ENCODE peak calls at places on chromosomes 12 and 14, in six cellular contexts. One of them, this sample, is unnamed.

GRCh38 chr12:3924761-3925160 is 51.6 kb upstream of the PARP11 start:
- DNase-seq in ascending aorta: no peak
- DNase-seq in Calu3: no peak
- DNase-seq in fibroblast of mammary gland: no peak
- DNase-seq in nephron progenitor cell: no peak
- DNase-seq in DND-41: no peak
- DNase-seq in this sample: no peak

GRCh38 chr14:83217492-83217891 is 1683.8 kb upstream of the SEL1L start:
- DNase-seq in DND-41: no peak
- DNase-seq in fibroblast of mammary gland: peak; percentile 64
- DNase-seq in ascending aorta: no peak
- DNase-seq in Calu3: no peak
- DNase-seq in nephron progenitor cell: no peak
- DNase-seq in this sample: no peak

GRCh38 chr12:91105807-91106206 is 5.5 kb downstream of the LUM start:
- DNase-seq in Calu3: no peak
- DNase-seq in nephron progenitor cell: no peak
- DNase-seq in fibroblast of mammary gland: peak; percentile 33
- DNase-seq in DND-41: no peak
- DNase-seq in ascending aorta: no peak
- DNase-seq in this sample: no peak

GRCh38 chr14:88478931-88479330 is 75.9 kb downstream of the PTPN21 start:
- DNase-seq in fibroblast of mammary gland: no peak
- DNase-seq in ascending aorta: no peak
- DNase-seq in nephron progenitor cell: no peak
- DNase-seq in DND-41: no peak
- DNase-seq in Calu3: no peak
- DNase-seq in this sample: no peak

GRCh38 chr12:124734224-124734788 is 129.4 kb downstream of the SCARB1 start:
- DNase-seq in Calu3: no peak
- DNase-seq in ascending aorta: no peak
- DNase-seq in fibroblast of mammary gland: no peak
- DNase-seq in DND-41: no peak
- DNase-seq in nephron progenitor cell: peak; percentile 70
- DNase-seq in this sample: no peak

GRCh38 chr12:120640840-120641833 is 711 bp downstream of the CABP1 start:
- DNase-seq in nephron progenitor cell: peak; percentile 81
- DNase-seq in Calu3: peak; percentile 76
- DNase-seq in DND-41: peak; percentile 32
- DNase-seq in ascending aorta: no peak
- DNase-seq in fibroblast of mammary gland: peak; percentile 40
- DNase-seq in this sample: peak; percentile 69

GRCh38 chr14:60093088-60093487 is 1.4 kb downstream of the PCNX4 start:
- DNase-seq in Calu3: no peak
- DNase-seq in ascending aorta: no peak
- DNase-seq in nephron progenitor cell: no peak
- DNase-seq in fibroblast of mammary gland: peak; percentile 38
- DNase-seq in DND-41: no peak
- DNase-seq in this sample: no peak

GRCh38 chr12:54991161-54991991 is 6.8 kb upstream of the TESPA1 start:
- DNase-seq in ascending aorta: no peak
- DNase-seq in DND-41: peak; percentile 66
- DNase-seq in Calu3: no peak
- DNase-seq in nephron progenitor cell: no peak
- DNase-seq in fibroblast of mammary gland: no peak
- DNase-seq in this sample: peak; percentile 58

GRCh38 chr12:130029151-130029550 is 125.3 kb upstream of the TMEM132D start:
- DNase-seq in ascending aorta: no peak
- DNase-seq in nephron progenitor cell: no peak
- DNase-seq in DND-41: no peak
- DNase-seq in Calu3: no peak
- DNase-seq in fibroblast of mammary gland: no peak
- DNase-seq in this sample: no peak

GRCh38 chr12:130027798-130028197 is 124.0 kb upstream of the TMEM132D start:
- DNase-seq in nephron progenitor cell: no peak
- DNase-seq in DND-41: no peak
- DNase-seq in ascending aorta: no peak
- DNase-seq in Calu3: no peak
- DNase-seq in fibroblast of mammary gland: no peak
- DNase-seq in this sample: no peak

GRCh38 chr12:130031041-130031440 is 127.2 kb upstream of the TMEM132D start:
- DNase-seq in DND-41: no peak
- DNase-seq in nephron progenitor cell: no peak
- DNase-seq in Calu3: no peak
- DNase-seq in ascending aorta: no peak
- DNase-seq in fibroblast of mammary gland: no peak
- DNase-seq in this sample: no peak

GRCh38 chr12:130026608-130027176 is 122.9 kb upstream of the TMEM132D start:
- DNase-seq in Calu3: peak; percentile 57
- DNase-seq in fibroblast of mammary gland: peak; percentile 8
- DNase-seq in DND-41: peak; percentile 63
- DNase-seq in ascending aorta: no peak
- DNase-seq in nephron progenitor cell: peak; percentile 69
- DNase-seq in this sample: no peak

GRCh38 chr12:130031571-130032189 is 127.9 kb upstream of the TMEM132D start:
- DNase-seq in Calu3: peak; percentile 65
- DNase-seq in ascending aorta: no peak
- DNase-seq in fibroblast of mammary gland: peak; percentile 26
- DNase-seq in nephron progenitor cell: peak; percentile 93
- DNase-seq in DND-41: peak; percentile 72
- DNase-seq in this sample: peak; percentile 65
- TF ChIP-seq CTCF in Calu3: peak; percentile 61
- TF ChIP-seq CTCF in ascending aorta: peak; percentile 59
- TF ChIP-seq CTCF in fibroblast of mammary gland: peak; percentile 83
- TF ChIP-seq CTCF in nephron progenitor cell: peak; percentile 99
- TF ChIP-seq CTCF in DND-41: peak; percentile 97
- TF ChIP-seq CTCF in this sample: peak; percentile 97

GRCh38 chr12:30286345-30286926 is 409.2 kb downstream of the IPO8 start:
- DNase-seq in Calu3: peak; percentile 7
- DNase-seq in ascending aorta: no peak
- DNase-seq in DND-41: no peak
- DNase-seq in fibroblast of mammary gland: peak; percentile 60
- DNase-seq in nephron progenitor cell: no peak
- DNase-seq in this sample: no peak
- TF ChIP-seq CTCF in Calu3: peak; percentile 28
- TF ChIP-seq CTCF in ascending aorta: peak; percentile 33
- TF ChIP-seq CTCF in DND-41: peak; percentile 39
- TF ChIP-seq CTCF in fibroblast of mammary gland: peak; percentile 72
- TF ChIP-seq CTCF in nephron progenitor cell: peak; percentile 70
- TF ChIP-seq CTCF in this sample: peak; percentile 11

DNA sequence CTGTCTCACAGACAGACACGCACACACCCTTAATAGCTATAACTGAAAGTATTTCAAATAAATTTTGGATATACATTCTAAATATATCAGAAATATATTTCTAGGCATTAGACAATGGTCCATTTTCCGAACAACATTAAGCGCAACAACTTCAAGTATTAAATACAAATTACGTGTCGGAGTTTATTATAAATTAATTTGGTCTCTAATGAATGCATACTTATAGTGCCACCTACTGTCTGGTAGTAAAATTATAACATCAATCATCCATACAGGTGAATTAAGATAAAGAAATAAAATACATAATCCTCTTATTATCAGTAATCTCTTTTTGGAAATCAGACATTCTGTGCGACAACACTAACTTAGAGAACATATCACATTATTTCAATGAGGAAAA is 27.2 kb upstream of the CMAS start:
- DNase-seq in nephron progenitor cell: no peak
- DNase-seq in Calu3: no peak
- DNase-seq in fibroblast of mammary gland: peak; percentile 30
- DNase-seq in DND-41: no peak
- DNase-seq in ascending aorta: no peak
- DNase-seq in this sample: peak; percentile 10
- TF ChIP-seq CTCF in nephron progenitor cell: no peak
- TF ChIP-seq CTCF in Calu3: peak; percentile 34
- TF ChIP-seq CTCF in fibroblast of mammary gland: peak; percentile 38
- TF ChIP-seq CTCF in DND-41: peak; percentile 51
- TF ChIP-seq CTCF in ascending aorta: peak; percentile 35
- TF ChIP-seq CTCF in this sample: peak; percentile 39

GRCh38 chr14:96564389-96564788 is 62.2 kb downstream of the PAPOLA start:
- DNase-seq in ascending aorta: no peak
- DNase-seq in Calu3: no peak
- DNase-seq in DND-41: no peak
- DNase-seq in fibroblast of mammary gland: peak; percentile 14
- DNase-seq in nephron progenitor cell: no peak
- DNase-seq in this sample: no peak

GRCh38 chr14:96568646-96569045 is 66.5 kb downstream of the PAPOLA start:
- DNase-seq in Calu3: no peak
- DNase-seq in DND-41: no peak
- DNase-seq in fibroblast of mammary gland: no peak
- DNase-seq in ascending aorta: no peak
- DNase-seq in nephron progenitor cell: no peak
- DNase-seq in this sample: no peak

GRCh38 chr14:96565811-96566210 is 63.6 kb downstream of the PAPOLA start:
- DNase-seq in nephron progenitor cell: no peak
- DNase-seq in DND-41: no peak
- DNase-seq in fibroblast of mammary gland: no peak
- DNase-seq in Calu3: no peak
- DNase-seq in ascending aorta: no peak
- DNase-seq in this sample: no peak

GRCh38 chr14:96571311-96571710 is 69.1 kb downstream of the PAPOLA start:
- DNase-seq in DND-41: no peak
- DNase-seq in nephron progenitor cell: no peak
- DNase-seq in ascending aorta: no peak
- DNase-seq in fibroblast of mammary gland: no peak
- DNase-seq in Calu3: no peak
- DNase-seq in this sample: no peak

GRCh38 chr14:96567289-96567899 is 65.2 kb downstream of the PAPOLA start:
- DNase-seq in Calu3: peak; percentile 13
- DNase-seq in ascending aorta: no peak
- DNase-seq in DND-41: no peak
- DNase-seq in nephron progenitor cell: no peak
- DNase-seq in fibroblast of mammary gland: peak; percentile 51
- DNase-seq in this sample: peak; percentile 13
- TF ChIP-seq CTCF in Calu3: peak; percentile 35
- TF ChIP-seq CTCF in ascending aorta: no peak
- TF ChIP-seq CTCF in DND-41: peak; percentile 73
- TF ChIP-seq CTCF in nephron progenitor cell: peak; percentile 57
- TF ChIP-seq CTCF in fibroblast of mammary gland: peak; percentile 67
- TF ChIP-seq CTCF in this sample: peak; percentile 66

GRCh38 chr12:52363111-52363679 is 4.1 kb downstream of the KRT85 start:
- DNase-seq in Calu3: no peak
- DNase-seq in ascending aorta: no peak
- DNase-seq in fibroblast of mammary gland: no peak
- DNase-seq in DND-41: no peak
- DNase-seq in nephron progenitor cell: no peak
- DNase-seq in this sample: no peak

GRCh38 chr12:52360663-52361271 is 6.5 kb downstream of the KRT85 start:
- DNase-seq in DND-41: no peak
- DNase-seq in Calu3: no peak
- DNase-seq in fibroblast of mammary gland: no peak
- DNase-seq in ascending aorta: no peak
- DNase-seq in nephron progenitor cell: no peak
- DNase-seq in this sample: no peak

GRCh38 chr12:52361553-52361952 is 5.7 kb downstream of the KRT85 start:
- DNase-seq in nephron progenitor cell: no peak
- DNase-seq in Calu3: no peak
- DNase-seq in fibroblast of mammary gland: no peak
- DNase-seq in ascending aorta: no peak
- DNase-seq in DND-41: no peak
- DNase-seq in this sample: no peak

GRCh38 chr12:52364061-52364460 is 3.2 kb downstream of the KRT85 start:
- DNase-seq in DND-41: no peak
- DNase-seq in fibroblast of mammary gland: no peak
- DNase-seq in nephron progenitor cell: no peak
- DNase-seq in ascending aorta: no peak
- DNase-seq in Calu3: no peak
- DNase-seq in this sample: no peak

DNA sequence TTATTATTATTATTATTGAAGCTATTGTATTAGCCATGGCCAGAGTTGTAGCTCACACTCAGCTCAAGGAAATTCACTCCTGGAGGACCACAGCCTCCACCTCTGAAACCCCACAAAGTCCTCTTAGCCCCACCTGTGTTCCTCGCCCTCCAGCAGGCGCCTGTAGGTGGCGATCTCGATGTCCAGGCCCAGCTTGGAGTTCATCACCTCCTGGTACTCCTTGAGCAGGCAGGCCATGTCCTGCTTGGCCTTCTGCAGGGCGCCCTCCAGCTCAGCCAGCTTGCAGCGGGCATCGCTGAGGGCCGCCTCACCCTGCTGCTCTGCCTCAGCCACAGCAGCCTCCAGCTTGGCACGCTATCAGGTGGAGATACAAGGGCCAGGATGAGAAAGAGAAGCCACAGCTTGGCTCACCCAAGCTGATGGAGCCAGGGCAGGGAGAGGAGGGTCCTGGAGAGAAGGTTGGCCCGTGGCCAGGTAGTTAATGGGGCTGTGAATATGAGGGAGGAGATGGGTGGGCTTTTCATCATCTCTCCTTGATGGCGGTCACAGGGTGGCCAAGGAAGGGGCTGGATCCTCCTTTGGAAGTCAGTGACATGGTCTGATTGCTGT is 5.1 kb downstream of the KRT85 start:
- DNase-seq in fibroblast of mammary gland: no peak
- DNase-seq in DND-41: no peak
- DNase-seq in ascending aorta: no peak
- DNase-seq in nephron progenitor cell: no peak
- DNase-seq in Calu3: no peak
- DNase-seq in this sample: no peak
- TF ChIP-seq CTCF in fibroblast of mammary gland: peak; percentile 32
- TF ChIP-seq CTCF in DND-41: peak; percentile 47
- TF ChIP-seq CTCF in ascending aorta: no peak
- TF ChIP-seq CTCF in nephron progenitor cell: peak; percentile 18
- TF ChIP-seq CTCF in Calu3: no peak
- TF ChIP-seq CTCF in this sample: peak; percentile 6

GRCh38 chr14:95334044-95334443 is 14.3 kb upstream of the CLMN start:
- DNase-seq in DND-41: no peak
- DNase-seq in Calu3: no peak
- DNase-seq in nephron progenitor cell: no peak
- DNase-seq in ascending aorta: no peak
- DNase-seq in fibroblast of mammary gland: no peak
- DNase-seq in this sample: no peak
- TF ChIP-seq CTCF in DND-41: no peak
- TF ChIP-seq CTCF in Calu3: no peak
- TF ChIP-seq CTCF in nephron progenitor cell: no peak
- TF ChIP-seq CTCF in ascending aorta: no peak
- TF ChIP-seq CTCF in fibroblast of mammary gland: no peak
- TF ChIP-seq CTCF in this sample: no peak

GRCh38 chr12:111976291-111976690 is 36.7 kb downstream of the TMEM116 start:
- DNase-seq in DND-41: no peak
- DNase-seq in Calu3: no peak
- DNase-seq in ascending aorta: no peak
- DNase-seq in nephron progenitor cell: no peak
- DNase-seq in fibroblast of mammary gland: no peak
- DNase-seq in this sample: no peak

GRCh38 chr12:111975161-111975931 is 37.6 kb downstream of the TMEM116 start:
- DNase-seq in ascending aorta: no peak
- DNase-seq in DND-41: no peak
- DNase-seq in fibroblast of mammary gland: peak; percentile 5
- DNase-seq in Calu3: no peak
- DNase-seq in nephron progenitor cell: no peak
- DNase-seq in this sample: no peak

GRCh38 chr12:111976860-111977259 is 36.1 kb downstream of the TMEM116 start:
- DNase-seq in ascending aorta: no peak
- DNase-seq in DND-41: no peak
- DNase-seq in fibroblast of mammary gland: no peak
- DNase-seq in Calu3: no peak
- DNase-seq in nephron progenitor cell: no peak
- DNase-seq in this sample: no peak

GRCh38 chr12:111971800-111972199 is 41.2 kb downstream of the TMEM116 start:
- DNase-seq in nephron progenitor cell: no peak
- DNase-seq in DND-41: no peak
- DNase-seq in fibroblast of mammary gland: no peak
- DNase-seq in ascending aorta: no peak
- DNase-seq in Calu3: no peak
- DNase-seq in this sample: no peak
- TF ChIP-seq CTCF in nephron progenitor cell: no peak
- TF ChIP-seq CTCF in DND-41: no peak
- TF ChIP-seq CTCF in fibroblast of mammary gland: no peak
- TF ChIP-seq CTCF in ascending aorta: no peak
- TF ChIP-seq CTCF in Calu3: no peak
- TF ChIP-seq CTCF in this sample: no peak